ENCODE peak calls at places on chromosome 18, in six cellular contexts. C is kidney, V is colonic mucosa, B is HCT116, Y is A549, F is SK-N-SH. R is an unnamed sample. For H3K4me1, the result is how much of the 10 kb centered on the place peaks cover.

GRCh38 chr18:58682429-58683069 is 11.3 kb downstream of the MALT1 start:
- DNase-seq in F (no peak), B (peak), Y (no peak), C (peak), V (peak), R (peak)

GRCh38 chr18:3604626-3605408 is 154.8 kb downstream of the TGIF1 start:
- DNase-seq in C (no peak), Y (no peak), V (no peak), F (no peak), B (no peak), R (no peak)

GRCh38 chr18:63779386-63779785 is 4.2 kb downstream of the SERPINB7 start:
- DNase-seq in B (no peak), F (no peak), V (no peak), C (no peak), Y (no peak), R (no peak)

GRCh38 chr18:56083097-56083865 is 495.3 kb upstream of the TCF4 start:
- DNase-seq in C (peak), F (peak), V (peak), Y (no peak), B (no peak), R (peak)

GRCh38 chr18:32612651-32613050 is 142.0 kb upstream of the GAREM1 start:
- DNase-seq in Y (no peak), B (no peak), V (no peak), F (no peak), C (no peak), R (no peak)

GRCh38 chr18:70931942-70932814 is 643.3 kb downstream of the SOCS6 start:
- DNase-seq in Y (no peak), V (no peak), C (no peak), F (peak), B (no peak), R (no peak)

GRCh38 chr18:28086530-28087172 is 90.3 kb downstream of the CDH2 start:
- DNase-seq in B (no peak), C (no peak), Y (no peak), F (no peak), V (no peak), R (no peak)

GRCh38 chr18:41096504-41096903 is 858.5 kb upstream of the PIK3C3 start:
- DNase-seq in F (peak), Y (no peak), B (no peak), V (no peak), C (no peak), R (no peak)

GRCh38 chr18:35386600-35387366 is 9.6 kb upstream of the ZNF396 start:
- DNase-seq in Y (peak), C (no peak), B (peak), F (peak), V (peak), R (peak)

DNA sequence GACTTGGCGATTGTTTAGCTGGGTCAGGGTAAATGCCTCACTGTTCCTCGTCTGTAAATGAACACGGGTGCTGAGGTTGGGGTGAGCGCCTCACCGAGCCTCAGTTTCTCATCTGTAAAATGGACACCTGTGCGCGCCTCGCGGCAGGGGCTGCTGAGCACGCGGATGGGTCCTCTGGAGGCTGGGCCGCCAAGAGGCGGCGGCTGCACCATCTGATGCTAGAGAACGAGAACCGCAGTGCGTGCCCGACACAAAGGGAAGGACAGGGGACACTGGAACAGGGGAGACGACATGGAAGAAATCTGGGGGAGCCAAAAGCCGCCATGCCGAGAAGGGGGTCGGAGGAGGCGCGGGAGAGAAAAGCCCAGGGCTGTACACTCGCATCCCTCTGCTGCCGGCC is 118.7 kb upstream of the ZNF516 start:
- DNase-seq in V (no peak), Y (no peak), F (no peak), B (no peak), C (peak), R (no peak)
- H3K4me3 ChIP-seq in V (no peak), Y (no peak), F (no peak), B (no peak), C (no peak), R (no peak)

GRCh38 chr18:75840131-75840530 is 412.6 kb upstream of the SMIM21 start:
- DNase-seq in C (no peak), F (no peak), V (no peak), Y (no peak), B (no peak), R (no peak)

GRCh38 chr18:75844102-75844604 is 416.6 kb upstream of the SMIM21 start:
- DNase-seq in F (no peak), B (no peak), C (no peak), V (no peak), Y (no peak), R (no peak)

GRCh38 chr18:75836516-75836915 is 409.0 kb upstream of the SMIM21 start:
- DNase-seq in V (no peak), B (no peak), Y (no peak), C (no peak), F (no peak), R (no peak)

GRCh38 chr18:75837316-75837715 is 409.8 kb upstream of the SMIM21 start:
- DNase-seq in V (no peak), C (no peak), B (no peak), F (no peak), Y (no peak), R (no peak)

DNA sequence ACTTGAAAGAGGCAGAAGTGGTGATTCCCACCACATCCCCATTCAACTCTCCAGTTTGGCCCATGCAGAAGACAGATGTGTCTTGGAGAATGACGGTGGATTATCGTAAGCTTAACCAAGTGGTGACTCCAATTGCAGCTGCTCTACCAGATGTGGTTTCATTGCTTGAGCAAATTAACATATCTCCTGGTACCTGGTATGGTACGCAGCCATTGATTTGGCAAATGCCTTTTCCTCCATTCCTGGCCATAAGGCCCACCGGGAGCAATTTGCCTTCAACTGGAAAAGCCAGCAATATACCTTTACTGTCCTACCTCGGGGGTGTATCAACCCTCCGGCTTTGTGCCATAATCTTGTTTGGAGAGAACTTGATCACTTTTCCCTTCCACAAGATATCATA is 411.5 kb upstream of the SMIM21 start:
- DNase-seq in B (no peak), C (no peak), Y (no peak), V (no peak), F (no peak), R (no peak)
- TF ChIP-seq CTCF in B (no peak), C (no peak), Y (no peak), V (no peak), F (no peak), R (no peak)

DNA sequence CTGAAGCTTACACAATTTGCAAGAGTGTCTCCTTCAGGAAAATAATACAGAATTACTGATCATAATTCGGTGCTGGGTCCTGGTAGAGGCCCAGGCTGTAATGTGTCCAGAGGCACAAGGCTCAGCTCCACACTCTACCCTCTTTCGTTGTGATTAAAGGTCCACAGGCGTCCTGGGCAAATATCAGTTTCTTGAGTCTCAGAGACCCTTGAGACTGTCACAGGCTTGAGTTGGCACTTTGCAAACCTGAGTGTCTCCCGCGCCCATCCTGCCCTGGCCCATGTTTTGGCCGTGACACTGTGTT is 46.9 kb upstream of the SMAD7 start:
- DNase-seq in F (no peak), B (no peak), V (no peak), C (no peak), Y (no peak), R (no peak)
- H3K4me1 ChIP-seq in F (under half), B (under half), V (under half), C (under half), Y (half or more), R (under half)

GRCh38 chr18:9106800-9107574 is 4.5 kb downstream of the NDUFV2 start:
- DNase-seq in Y (no peak), B (no peak), F (no peak), C (no peak), V (no peak), R (no peak)
- H3K4me3 ChIP-seq in Y (no peak), B (no peak), F (no peak), C (peak), V (no peak), R (peak)

GRCh38 chr18:50819027-50819726 is 639 bp downstream of the MRO start:
- DNase-seq in V (peak), Y (peak), C (peak), B (no peak), F (peak), R (peak)
- TF ChIP-seq CTCF in V (no peak), Y (no peak), C (no peak), B (no peak), F (no peak), R (no peak)

R was measured in psoas muscle.